ENCODE peak calls at places on chromosome 17, in six cellular contexts. D is IMR-90, F is neuronal stem cell, N is mesenchymal stem cell, W is trophoblast cell, M is H1. T is an unnamed sample.

GRCh38 chr17:77580531-77580930 is 378.0 kb upstream of the TNRC6C start:
- DNase-seq in D (no peak), F (no peak), N (no peak), W (no peak), M (no peak), T (no peak)

GRCh38 chr17:66938656-66939055 is 25.9 kb upstream of the CACNG4 start:
- DNase-seq in D (no peak), F (no peak), N (no peak), W (no peak), M (no peak), T (no peak)

GRCh38 chr17:491086-492014 is 138.7 kb upstream of the RPH3AL start:
- DNase-seq in D (peak), F (peak), N (peak), W (peak), M (peak), T (no peak)

GRCh38 chr17:60501589-60501988 is 24.5 kb downstream of the APPBP2 start:
- DNase-seq in D (no peak), F (no peak), N (no peak), W (no peak), M (no peak), T (no peak)

GRCh38 chr17:59762022-59762825 is 54.8 kb downstream of the VMP1 start:
- DNase-seq in D (peak), F (no peak), N (peak), W (no peak), M (no peak), T (no peak)

GRCh38 chr17:21573961-21574610 is 118.2 kb upstream of the KCNJ18 start:
- DNase-seq in D (peak), F (no peak), N (no peak), W (peak), M (no peak), T (no peak)

GRCh38 chr17:57331423-57331822 is 75.1 kb downstream of the MSI2 start:
- DNase-seq in D (no peak), F (no peak), N (no peak), W (peak), M (no peak), T (no peak)

GRCh38 chr17:15363702-15364101 is 22.3 kb upstream of the TEKT3 start:
- DNase-seq in D (no peak), F (no peak), N (no peak), W (peak), M (no peak), T (peak)

GRCh38 chr17:10797848-10798328 is 6.0 kb downstream of the TMEM238L start:
- DNase-seq in D (no peak), F (no peak), N (no peak), W (no peak), M (no peak), T (peak)

GRCh38 chr17:28655160-28655559 is 6.5 kb downstream of the SDF2 start:
- DNase-seq in D (no peak), F (no peak), N (no peak), W (no peak), M (no peak), T (no peak)

GRCh38 chr17:50380369-50381259 is 7.6 kb downstream of the EME1 start:
- DNase-seq in D (no peak), F (no peak), N (no peak), W (peak), M (no peak), T (peak)

GRCh38 chr17:33786478-33786877 is 468.6 kb upstream of the CCL2 start:
- DNase-seq in D (no peak), F (no peak), N (no peak), W (no peak), M (no peak), T (no peak)

GRCh38 chr17:35786941-35787432 is 8.5 kb downstream of the MMP28 start:
- DNase-seq in D (peak), F (no peak), N (peak), W (peak), M (no peak), T (no peak)

GRCh38 chr17:64133546-64134215 is 3.7 kb upstream of the ERN1 start:
- DNase-seq in D (peak), F (peak), N (peak), W (peak), M (no peak), T (peak)

GRCh38 chr17:44902135-44902760 is 3.0 kb upstream of the EFTUD2 start:
- DNase-seq in D (no peak), F (no peak), N (no peak), W (no peak), M (no peak), T (no peak)

GRCh38 chr17:44900894-44901293 is 1.6 kb upstream of the EFTUD2 start:
- DNase-seq in D (peak), F (no peak), N (peak), W (no peak), M (no peak), T (no peak)

GRCh38 chr17:44901323-44901965 is 2.2 kb upstream of the EFTUD2 start:
- DNase-seq in D (peak), F (no peak), N (peak), W (no peak), M (no peak), T (no peak)

GRCh38 chr17:44899074-44899782 is at the start of gene EFTUD2:
- DNase-seq in D (peak), F (peak), N (peak), W (peak), M (peak), T (peak)

DNA sequence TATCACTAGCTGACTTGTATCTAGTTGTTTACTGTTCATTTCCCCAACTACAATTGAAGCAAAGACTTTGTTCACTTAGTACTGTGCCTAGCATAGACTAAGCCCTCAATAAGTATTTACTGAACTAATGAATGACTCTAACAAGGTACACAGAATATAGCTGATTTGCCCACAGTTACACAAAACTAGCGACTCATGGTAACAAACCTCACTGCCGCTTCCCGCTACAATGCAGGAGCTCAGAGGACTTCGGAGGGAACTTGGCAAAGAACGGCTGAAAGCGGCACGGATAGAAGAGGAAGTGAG is 524 bp downstream of the EFTUD2 start:
- DNase-seq in D (no peak), F (no peak), N (no peak), W (peak), M (no peak), T (no peak)
- H3K23ac ChIP-seq in D (peak), F (no peak), N (peak), W (no peak), M (no peak), T (no peak)

GRCh38 chr17:72119963-72120877 is 600 bp upstream of the SOX9 start:
- DNase-seq in D (peak), F (no peak), N (peak), W (no peak), M (peak), T (peak)
- H3K4me3 ChIP-seq in D (peak), F (peak), N (peak), W (peak), M (peak), T (peak)

GRCh38 chr17:7686221-7687071 is 844 bp downstream of the TP53 start:
- DNase-seq in D (peak), F (peak), N (peak), W (peak), M (peak), T (peak)
- H3K23ac ChIP-seq in D (peak), F (no peak), N (peak), W (no peak), M (no peak), T (no peak)

GRCh38 chr17:14010999-14011692 is 58.2 kb upstream of the COX10 start:
- DNase-seq in D (no peak), F (no peak), N (no peak), W (no peak), M (no peak), T (no peak)
- H3K4me3 ChIP-seq in D (no peak), F (no peak), N (no peak), W (no peak), M (no peak), T (no peak)

DNA sequence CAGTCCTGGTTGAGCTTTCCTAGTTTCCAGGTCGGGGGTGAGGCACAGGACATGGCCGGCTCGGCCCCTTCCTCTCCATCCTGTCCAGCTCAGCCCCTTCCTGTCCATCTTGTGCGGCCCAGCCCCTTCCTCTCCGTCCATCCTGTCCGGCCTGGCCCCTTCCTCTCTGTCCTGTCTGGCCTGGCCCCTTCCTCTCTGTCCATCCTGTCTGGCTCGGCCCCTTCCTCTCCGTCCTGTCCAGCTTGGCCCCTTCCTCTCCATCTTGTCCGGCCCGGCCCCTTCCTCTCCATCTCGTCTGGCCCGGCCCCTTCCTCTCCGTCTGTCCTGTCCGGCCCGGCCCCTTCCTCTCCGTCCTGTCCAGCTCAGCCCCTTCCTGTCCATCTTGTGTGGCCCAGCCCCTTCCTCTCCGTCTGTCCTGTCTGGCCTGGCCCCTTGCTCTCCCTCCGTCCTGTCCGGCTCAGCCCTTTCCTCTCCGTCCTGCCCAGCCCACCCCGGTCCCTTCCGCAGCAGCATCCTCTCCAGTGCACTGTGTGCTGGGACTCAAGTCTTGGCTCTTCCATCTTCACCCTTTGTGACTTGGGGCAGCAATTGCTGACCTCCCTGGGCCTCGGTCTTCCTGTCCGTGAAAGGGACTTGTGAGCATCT is 5.5 kb upstream of the ZNF750 start:
- DNase-seq in D (no peak), F (no peak), N (no peak), W (no peak), M (no peak), T (no peak)
- H3K23ac ChIP-seq in D (no peak), F (peak), N (no peak), W (no peak), M (no peak), T (no peak)

DNA sequence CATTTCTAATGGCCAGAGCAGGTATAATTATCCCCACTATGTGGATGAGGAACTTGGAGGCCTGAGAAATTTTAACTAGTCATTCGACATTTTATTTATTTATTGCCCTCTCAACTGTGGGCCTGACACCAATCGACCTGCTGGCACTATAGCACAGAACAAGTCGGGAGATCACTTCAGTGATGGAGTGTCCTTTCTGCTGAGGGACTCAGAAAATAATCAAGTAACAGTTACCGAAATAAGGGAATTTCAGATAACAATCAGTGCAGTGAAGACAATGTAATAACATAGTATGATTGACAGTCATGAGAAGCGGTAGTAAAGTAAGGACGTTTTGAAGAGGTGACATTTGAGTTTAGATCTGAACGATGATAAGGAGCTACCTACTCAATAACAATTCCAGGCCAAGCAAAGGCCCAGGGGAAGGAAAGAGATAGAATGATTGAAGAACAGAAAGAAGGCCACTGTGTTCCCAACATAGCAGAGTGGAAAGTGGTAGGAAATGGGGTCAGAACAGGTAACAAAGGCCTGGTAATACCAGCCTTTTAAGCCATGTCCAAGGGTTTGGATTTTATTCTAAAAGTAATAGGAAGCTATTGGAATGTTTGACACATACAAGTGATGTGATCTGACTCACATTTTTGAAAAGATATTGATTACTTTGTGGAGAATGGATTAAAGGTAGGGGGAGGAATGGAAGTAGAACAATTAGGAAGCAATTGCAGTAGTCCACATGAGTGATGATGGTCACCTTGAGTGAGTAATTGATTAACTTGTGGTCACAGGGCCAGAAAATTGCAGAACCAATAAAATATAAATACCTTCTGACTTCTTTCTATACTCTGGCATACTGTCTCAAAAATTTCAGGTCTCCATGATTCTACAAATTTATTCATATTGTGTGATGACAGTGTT is 1.4 kb downstream of the STXBP4 start:
- DNase-seq in D (no peak), F (no peak), N (no peak), W (no peak), M (no peak), T (no peak)
- H3K4me3 ChIP-seq in D (peak), F (peak), N (peak), W (no peak), M (peak), T (no peak)

GRCh38 chr17:42526031-42526444 is 10.0 kb upstream of the NAGLU start:
- DNase-seq in D (peak), F (no peak), N (peak), W (no peak), M (no peak), T (no peak)
- H3K23ac ChIP-seq in D (peak), F (no peak), N (no peak), W (no peak), M (no peak), T (no peak)

GRCh38 chr17:74843352-74843627 is 16.4 kb downstream of the GRIN2C start:
- DNase-seq in D (no peak), F (no peak), N (no peak), W (no peak), M (peak), T (no peak)
- H3K4me3 ChIP-seq in D (no peak), F (no peak), N (no peak), W (no peak), M (no peak), T (no peak)